ENCODE peak calls at places on chromosomes 5 and 9, in ten cellular contexts. E, O, I, U, N, Q, A, F, X and Z are unnamed samples.
A peak's percentile ranks its signal among the peaks of the same experiment; 100 is the strongest.

GRCh38 chr9:132694144-132694543 is 23.9 kb downstream of the GTF3C4 start:
- DNase-seq in E (no peak), O (no peak), I (peak; percentile 7), U (no peak), N (peak; percentile 24), Q (peak; percentile 61), A (peak; percentile 21), F (peak; percentile 11), X (no peak), Z (no peak)

GRCh38 chr5:133384120-133384855 is 228.1 kb downstream of the FSTL4 start:
- DNase-seq in E (no peak), O (no peak), I (no peak), U (no peak), N (no peak), Q (no peak), A (no peak), F (no peak), X (no peak), Z (no peak)

GRCh38 chr5:35029333-35029732 is 18.4 kb downstream of the AGXT2 start:
- DNase-seq in E (peak; percentile 43), O (no peak), I (peak; percentile 88), U (no peak), N (peak; percentile 33), Q (no peak), A (peak; percentile 52), F (peak; percentile 63), X (no peak), Z (peak; percentile 62)

GRCh38 chr5:151937851-151938250 is 13.2 kb upstream of the GLRA1 start:
- DNase-seq in E (no peak), O (no peak), I (no peak), U (no peak), N (no peak), Q (no peak), A (no peak), F (no peak), X (no peak), Z (no peak)

GRCh38 chr9:135736265-135736978 is 34.4 kb downstream of the KCNT1 start:
- DNase-seq in E (no peak), O (no peak), I (no peak), U (no peak), N (no peak), Q (no peak), A (no peak), F (no peak), X (no peak), Z (no peak)

GRCh38 chr9:18717751-18718150 is 243.8 kb downstream of the ADAMTSL1 start:
- DNase-seq in E (no peak), O (no peak), I (no peak), U (no peak), N (no peak), Q (no peak), A (no peak), F (no peak), X (no peak), Z (peak; percentile 60)

GRCh38 chr9:5553211-5553610 is 42.9 kb downstream of the PDCD1LG2 start:
- DNase-seq in E (peak; percentile 29), O (no peak), I (peak; percentile 55), U (no peak), N (no peak), Q (no peak), A (peak; percentile 39), F (peak; percentile 83), X (no peak), Z (peak; percentile 69)

GRCh38 chr9:4386819-4387218 is 87.0 kb upstream of the GLIS3 start:
- DNase-seq in E (no peak), O (no peak), I (no peak), U (no peak), N (no peak), Q (no peak), A (no peak), F (no peak), X (no peak), Z (no peak)

GRCh38 chr5:149062371-149063016 is 368 bp downstream of the SH3TC2 start:
- DNase-seq in E (no peak), O (peak; percentile 66), I (peak; percentile 77), U (no peak), N (peak; percentile 97), Q (peak; percentile 64), A (peak; percentile 95), F (peak; percentile 84), X (no peak), Z (peak; percentile 79)

GRCh38 chr5:178125253-178125916 is 5.4 kb upstream of the RMND5B start:
- DNase-seq in E (no peak), O (no peak), I (no peak), U (no peak), N (no peak), Q (no peak), A (no peak), F (no peak), X (no peak), Z (no peak)

GRCh38 chr5:31854625-31855526 is 215.9 kb downstream of the PDZD2 start:
- DNase-seq in E (no peak), O (peak; percentile 86), I (no peak), U (peak; percentile 69), N (peak; percentile 33), Q (no peak), A (no peak), F (peak; percentile 26), X (peak; percentile 51), Z (peak; percentile 3)

GRCh38 chr9:132769895-132770774 is 99.9 kb downstream of the GTF3C4 start:
- DNase-seq in E (no peak), O (peak; percentile 89), I (peak; percentile 35), U (peak; percentile 82), N (peak; percentile 31), Q (peak; percentile 82), A (peak; percentile 45), F (peak; percentile 75), X (peak; percentile 72), Z (peak; percentile 55)

GRCh38 chr5:179815491-179816249 is 5.0 kb upstream of the SQSTM1 start:
- DNase-seq in E (no peak), O (peak; percentile 68), I (no peak), U (no peak), N (no peak), Q (no peak), A (no peak), F (no peak), X (no peak), Z (no peak)

GRCh38 chr5:179814090-179814489 is 6.6 kb upstream of the SQSTM1 start:
- DNase-seq in E (no peak), O (no peak), I (no peak), U (no peak), N (no peak), Q (no peak), A (no peak), F (no peak), X (no peak), Z (no peak)

GRCh38 chr5:179816401-179817070 is 4.2 kb upstream of the SQSTM1 start:
- DNase-seq in E (no peak), O (peak; percentile 81), I (no peak), U (peak; percentile 52), N (no peak), Q (no peak), A (no peak), F (no peak), X (no peak), Z (no peak)

GRCh38 chr5:179812135-179812825 is 5.6 kb upstream of the MGAT4B start:
- DNase-seq in E (no peak), O (no peak), I (no peak), U (peak; percentile 45), N (no peak), Q (no peak), A (no peak), F (no peak), X (no peak), Z (no peak)

DNA sequence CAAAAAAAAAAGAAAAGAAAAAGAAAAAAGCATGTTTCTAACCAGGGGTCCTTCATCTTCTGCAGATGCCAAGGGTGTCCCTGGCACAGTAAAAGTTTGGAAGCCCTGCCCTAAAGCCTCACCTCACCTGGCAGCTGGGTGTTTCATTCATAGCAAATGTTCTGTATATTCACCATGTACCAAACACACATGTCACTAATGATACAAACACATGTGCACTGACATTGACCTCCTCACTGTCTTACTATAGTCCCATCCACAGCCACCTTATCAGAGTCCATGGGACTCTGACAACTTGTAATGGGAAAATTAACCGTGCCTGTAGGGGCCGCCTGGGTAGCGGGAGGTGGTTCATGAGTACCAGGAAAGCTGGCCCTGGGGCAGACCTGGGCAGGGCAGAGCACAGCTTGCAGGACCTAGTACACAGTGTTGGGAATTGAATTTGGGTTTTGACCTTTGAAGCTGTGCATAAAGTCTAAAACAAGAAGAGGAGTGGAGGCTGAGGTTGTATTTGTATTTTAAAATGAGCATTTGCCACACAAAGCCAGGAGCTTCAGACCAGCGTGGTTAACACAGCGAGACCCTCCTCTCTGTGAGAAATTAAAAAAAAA is 6.4 kb upstream of the MGAT4B start:
- DNase-seq in E (no peak), O (no peak), I (no peak), U (no peak), N (no peak), Q (no peak), A (no peak), F (no peak), X (no peak), Z (no peak)
- TF ChIP-seq CTCF in E (no peak), O (no peak), I (no peak), U (no peak), N (no peak), Q (no peak), A (no peak), F (no peak), X (no peak), Z (no peak)

GRCh38 chr9:121937248-121937647 is 155.9 kb downstream of the TTLL11 start:
- DNase-seq in E (no peak), O (no peak), I (no peak), U (no peak), N (no peak), Q (no peak), A (no peak), F (no peak), X (no peak), Z (no peak)
- H3K4me3 ChIP-seq in E (no peak overlapping the region), O (peak overlapping the region; percentile 6), I (no peak overlapping the region), U (no peak overlapping the region), N (no peak overlapping the region), Q (no peak overlapping the region), A (no peak overlapping the region), F (no peak overlapping the region), X (no peak overlapping the region), Z (no peak overlapping the region)

DNA sequence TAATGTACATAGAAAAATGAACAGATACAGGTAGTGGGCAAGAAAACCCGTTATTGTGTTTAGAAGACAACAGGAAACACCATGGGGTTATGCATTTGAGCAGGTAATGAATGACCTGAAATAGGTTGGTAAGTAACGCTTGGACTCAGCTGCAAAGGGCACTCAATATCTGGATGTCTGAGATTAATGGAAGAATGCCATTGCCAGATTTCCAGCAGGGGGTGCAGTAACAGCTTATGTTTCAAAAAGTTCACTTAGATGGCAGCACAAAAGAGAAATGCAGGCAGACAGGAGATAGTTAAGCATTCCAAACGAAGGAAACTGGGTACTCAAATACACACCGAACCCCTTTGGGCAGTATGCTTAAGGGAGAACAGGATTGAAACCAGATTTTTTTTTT is 285.5 kb upstream of the VLDLR start:
- DNase-seq in E (no peak), O (no peak), I (peak; percentile 26), U (no peak), N (no peak), Q (peak; percentile 20), A (peak; percentile 7), F (peak; percentile 43), X (no peak), Z (peak; percentile 10)
- TF ChIP-seq CTCF in E (peak; percentile 33), O (no peak), I (peak; percentile 54), U (peak; percentile 9), N (peak; percentile 42), Q (peak; percentile 31), A (peak; percentile 24), F (peak; percentile 43), X (no peak), Z (peak; percentile 37)

DNA sequence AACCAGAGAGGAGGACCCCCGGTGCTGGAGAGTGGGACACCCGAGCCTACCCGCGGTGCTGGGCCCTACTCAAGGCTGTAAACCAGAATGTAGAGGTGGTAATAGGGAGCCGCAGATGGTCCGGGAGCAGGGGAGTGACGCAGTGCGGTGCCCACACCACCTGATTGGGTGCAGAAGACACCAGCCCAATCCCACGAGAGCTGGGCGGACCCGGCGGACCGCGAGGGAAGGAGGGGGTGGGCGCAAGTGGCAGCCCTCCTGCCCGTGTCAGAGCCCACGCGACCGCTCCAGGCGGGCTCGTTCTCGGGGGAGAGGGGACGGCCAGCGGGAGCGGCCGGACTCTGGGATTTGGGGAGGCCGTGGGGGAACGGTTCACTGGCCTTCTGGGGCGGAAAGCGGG is 71.2 kb downstream of the C9orf50 start:
- DNase-seq in E (no peak), O (peak; percentile 93), I (peak; percentile 14), U (no peak), N (no peak), Q (no peak), A (peak; percentile 60), F (peak; percentile 58), X (no peak), Z (peak; percentile 76)
- H3K4me3 ChIP-seq in E (peak overlapping the region; percentile 26), O (no peak overlapping the region), I (peak overlapping the region; percentile 54), U (peak overlapping the region; percentile 49), N (no peak overlapping the region), Q (no peak overlapping the region), A (peak overlapping the region; percentile 48), F (peak overlapping the region; percentile 17), X (peak overlapping the region; percentile 24), Z (peak overlapping the region; percentile 55)